ENCODE peak calls at places on chromosomes 12 and 14, in six cellular contexts. One of them, this sample, is unnamed.
A peak's percentile ranks its signal among the peaks of the same experiment; 100 is the strongest.

GRCh38 chr12:52990206-52990605 is 16.1 kb upstream of the EIF4B start:
- DNase-seq in activated CD4-positive, alpha-beta T cell treated with anti-CD3 and anti-CD28 coated beads for 1 hour: no peak
- DNase-seq in T-cell: no peak
- DNase-seq in activated naive CD4-positive, alpha-beta T cell treated with Interleukin-2 at 50 U/mL for 16 hours: no peak
- DNase-seq in cardiac muscle cell: peak; percentile 54
- DNase-seq in stimulated activated CD4-positive, alpha-beta T cell treated with anti-CD3 and anti-CD28 coated beads, Interleukin-2, amount 100 ng/mL, for 48 hours: no peak
- DNase-seq in this sample: no peak

GRCh38 chr12:70060634-70061033 is 182.6 kb upstream of the CNOT2 start:
- DNase-seq in activated CD4-positive, alpha-beta T cell treated with anti-CD3 and anti-CD28 coated beads for 1 hour: no peak
- DNase-seq in T-cell: no peak
- DNase-seq in activated naive CD4-positive, alpha-beta T cell treated with Interleukin-2 at 50 U/mL for 16 hours: no peak
- DNase-seq in cardiac muscle cell: no peak
- DNase-seq in stimulated activated CD4-positive, alpha-beta T cell treated with anti-CD3 and anti-CD28 coated beads, Interleukin-2, amount 100 ng/mL, for 48 hours: no peak
- DNase-seq in this sample: no peak

GRCh38 chr14:104734991-104735779 is 11.2 kb downstream of the ADSS1 start:
- DNase-seq in activated CD4-positive, alpha-beta T cell treated with anti-CD3 and anti-CD28 coated beads for 1 hour: no peak
- DNase-seq in T-cell: no peak
- DNase-seq in activated naive CD4-positive, alpha-beta T cell treated with Interleukin-2 at 50 U/mL for 16 hours: no peak
- DNase-seq in cardiac muscle cell: no peak
- DNase-seq in stimulated activated CD4-positive, alpha-beta T cell treated with anti-CD3 and anti-CD28 coated beads, Interleukin-2, amount 100 ng/mL, for 48 hours: no peak
- DNase-seq in this sample: no peak

GRCh38 chr12:55703976-55704761 is 3.5 kb downstream of the ITGA7 start:
- DNase-seq in activated CD4-positive, alpha-beta T cell treated with anti-CD3 and anti-CD28 coated beads for 1 hour: no peak
- DNase-seq in T-cell: no peak
- DNase-seq in activated naive CD4-positive, alpha-beta T cell treated with Interleukin-2 at 50 U/mL for 16 hours: no peak
- DNase-seq in cardiac muscle cell: peak; percentile 57
- DNase-seq in stimulated activated CD4-positive, alpha-beta T cell treated with anti-CD3 and anti-CD28 coated beads, Interleukin-2, amount 100 ng/mL, for 48 hours: no peak
- DNase-seq in this sample: no peak

GRCh38 chr14:31934767-31935266 is 142.3 kb upstream of the ARHGAP5 start:
- DNase-seq in activated CD4-positive, alpha-beta T cell treated with anti-CD3 and anti-CD28 coated beads for 1 hour: no peak
- DNase-seq in T-cell: no peak
- DNase-seq in activated naive CD4-positive, alpha-beta T cell treated with Interleukin-2 at 50 U/mL for 16 hours: no peak
- DNase-seq in cardiac muscle cell: peak; percentile 81
- DNase-seq in stimulated activated CD4-positive, alpha-beta T cell treated with anti-CD3 and anti-CD28 coated beads, Interleukin-2, amount 100 ng/mL, for 48 hours: no peak
- DNase-seq in this sample: no peak

GRCh38 chr12:132478845-132479244 is 11.1 kb upstream of the FBRSL1 start:
- DNase-seq in activated CD4-positive, alpha-beta T cell treated with anti-CD3 and anti-CD28 coated beads for 1 hour: no peak
- DNase-seq in T-cell: no peak
- DNase-seq in activated naive CD4-positive, alpha-beta T cell treated with Interleukin-2 at 50 U/mL for 16 hours: no peak
- DNase-seq in cardiac muscle cell: no peak
- DNase-seq in stimulated activated CD4-positive, alpha-beta T cell treated with anti-CD3 and anti-CD28 coated beads, Interleukin-2, amount 100 ng/mL, for 48 hours: no peak
- DNase-seq in this sample: no peak

GRCh38 chr14:87896393-87897380 is 96.3 kb downstream of the GALC start:
- DNase-seq in activated CD4-positive, alpha-beta T cell treated with anti-CD3 and anti-CD28 coated beads for 1 hour: no peak
- DNase-seq in T-cell: no peak
- DNase-seq in activated naive CD4-positive, alpha-beta T cell treated with Interleukin-2 at 50 U/mL for 16 hours: no peak
- DNase-seq in cardiac muscle cell: peak; percentile 71
- DNase-seq in stimulated activated CD4-positive, alpha-beta T cell treated with anti-CD3 and anti-CD28 coated beads, Interleukin-2, amount 100 ng/mL, for 48 hours: no peak
- DNase-seq in this sample: no peak

GRCh38 chr14:104237651-104238423 is 99.5 kb downstream of the KIF26A start:
- DNase-seq in activated CD4-positive, alpha-beta T cell treated with anti-CD3 and anti-CD28 coated beads for 1 hour: no peak
- DNase-seq in T-cell: no peak
- DNase-seq in activated naive CD4-positive, alpha-beta T cell treated with Interleukin-2 at 50 U/mL for 16 hours: no peak
- DNase-seq in cardiac muscle cell: no peak
- DNase-seq in stimulated activated CD4-positive, alpha-beta T cell treated with anti-CD3 and anti-CD28 coated beads, Interleukin-2, amount 100 ng/mL, for 48 hours: no peak
- DNase-seq in this sample: no peak

GRCh38 chr12:93638095-93638494 is 39.1 kb upstream of the CRADD start:
- DNase-seq in activated CD4-positive, alpha-beta T cell treated with anti-CD3 and anti-CD28 coated beads for 1 hour: no peak
- DNase-seq in T-cell: no peak
- DNase-seq in activated naive CD4-positive, alpha-beta T cell treated with Interleukin-2 at 50 U/mL for 16 hours: no peak
- DNase-seq in cardiac muscle cell: no peak
- DNase-seq in stimulated activated CD4-positive, alpha-beta T cell treated with anti-CD3 and anti-CD28 coated beads, Interleukin-2, amount 100 ng/mL, for 48 hours: no peak
- DNase-seq in this sample: no peak

GRCh38 chr12:30878034-30878433 is 48.5 kb upstream of the TSPAN11 start:
- DNase-seq in activated CD4-positive, alpha-beta T cell treated with anti-CD3 and anti-CD28 coated beads for 1 hour: no peak
- DNase-seq in T-cell: no peak
- DNase-seq in activated naive CD4-positive, alpha-beta T cell treated with Interleukin-2 at 50 U/mL for 16 hours: no peak
- DNase-seq in cardiac muscle cell: no peak
- DNase-seq in stimulated activated CD4-positive, alpha-beta T cell treated with anti-CD3 and anti-CD28 coated beads, Interleukin-2, amount 100 ng/mL, for 48 hours: no peak
- DNase-seq in this sample: no peak

GRCh38 chr12:47944685-47945340 is 18.6 kb upstream of the TMEM106C start:
- DNase-seq in activated CD4-positive, alpha-beta T cell treated with anti-CD3 and anti-CD28 coated beads for 1 hour: no peak
- DNase-seq in T-cell: no peak
- DNase-seq in activated naive CD4-positive, alpha-beta T cell treated with Interleukin-2 at 50 U/mL for 16 hours: no peak
- DNase-seq in cardiac muscle cell: no peak
- DNase-seq in stimulated activated CD4-positive, alpha-beta T cell treated with anti-CD3 and anti-CD28 coated beads, Interleukin-2, amount 100 ng/mL, for 48 hours: no peak
- DNase-seq in this sample: no peak

GRCh38 chr14:25537846-25538455 is 488.0 kb upstream of the STXBP6 start:
- DNase-seq in activated CD4-positive, alpha-beta T cell treated with anti-CD3 and anti-CD28 coated beads for 1 hour: no peak
- DNase-seq in T-cell: no peak
- DNase-seq in activated naive CD4-positive, alpha-beta T cell treated with Interleukin-2 at 50 U/mL for 16 hours: no peak
- DNase-seq in cardiac muscle cell: no peak
- DNase-seq in stimulated activated CD4-positive, alpha-beta T cell treated with anti-CD3 and anti-CD28 coated beads, Interleukin-2, amount 100 ng/mL, for 48 hours: peak; percentile 0
- DNase-seq in this sample: no peak

GRCh38 chr14:54329082-54329695 is 67.6 kb upstream of the CDKN3 start:
- DNase-seq in activated CD4-positive, alpha-beta T cell treated with anti-CD3 and anti-CD28 coated beads for 1 hour: no peak
- DNase-seq in T-cell: no peak
- DNase-seq in activated naive CD4-positive, alpha-beta T cell treated with Interleukin-2 at 50 U/mL for 16 hours: no peak
- DNase-seq in cardiac muscle cell: peak; percentile 80
- DNase-seq in stimulated activated CD4-positive, alpha-beta T cell treated with anti-CD3 and anti-CD28 coated beads, Interleukin-2, amount 100 ng/mL, for 48 hours: peak; percentile 4
- DNase-seq in this sample: no peak

GRCh38 chr12:54991161-54991991 is 6.8 kb upstream of the TESPA1 start:
- DNase-seq in activated CD4-positive, alpha-beta T cell treated with anti-CD3 and anti-CD28 coated beads for 1 hour: no peak
- DNase-seq in T-cell: no peak
- DNase-seq in activated naive CD4-positive, alpha-beta T cell treated with Interleukin-2 at 50 U/mL for 16 hours: peak; percentile 52
- DNase-seq in cardiac muscle cell: no peak
- DNase-seq in stimulated activated CD4-positive, alpha-beta T cell treated with anti-CD3 and anti-CD28 coated beads, Interleukin-2, amount 100 ng/mL, for 48 hours: no peak
- DNase-seq in this sample: no peak

GRCh38 chr14:71852201-71852600 is 80.0 kb upstream of the RGS6 start:
- DNase-seq in activated CD4-positive, alpha-beta T cell treated with anti-CD3 and anti-CD28 coated beads for 1 hour: no peak
- DNase-seq in T-cell: no peak
- DNase-seq in activated naive CD4-positive, alpha-beta T cell treated with Interleukin-2 at 50 U/mL for 16 hours: no peak
- DNase-seq in cardiac muscle cell: peak; percentile 40
- DNase-seq in stimulated activated CD4-positive, alpha-beta T cell treated with anti-CD3 and anti-CD28 coated beads, Interleukin-2, amount 100 ng/mL, for 48 hours: no peak
- DNase-seq in this sample: no peak

GRCh38 chr12:76552343-76552938 is 7.1 kb downstream of the OSBPL8 start:
- DNase-seq in activated CD4-positive, alpha-beta T cell treated with anti-CD3 and anti-CD28 coated beads for 1 hour: no peak
- DNase-seq in T-cell: no peak
- DNase-seq in activated naive CD4-positive, alpha-beta T cell treated with Interleukin-2 at 50 U/mL for 16 hours: no peak
- DNase-seq in cardiac muscle cell: peak; percentile 67
- DNase-seq in stimulated activated CD4-positive, alpha-beta T cell treated with anti-CD3 and anti-CD28 coated beads, Interleukin-2, amount 100 ng/mL, for 48 hours: no peak
- DNase-seq in this sample: no peak

GRCh38 chr14:93271111-93271510 is 61.7 kb downstream of the BTBD7 start:
- DNase-seq in activated CD4-positive, alpha-beta T cell treated with anti-CD3 and anti-CD28 coated beads for 1 hour: no peak
- DNase-seq in T-cell: no peak
- DNase-seq in activated naive CD4-positive, alpha-beta T cell treated with Interleukin-2 at 50 U/mL for 16 hours: no peak
- DNase-seq in cardiac muscle cell: no peak
- DNase-seq in stimulated activated CD4-positive, alpha-beta T cell treated with anti-CD3 and anti-CD28 coated beads, Interleukin-2, amount 100 ng/mL, for 48 hours: no peak
- DNase-seq in this sample: no peak

GRCh38 chr14:103923863-103924262 is 4.4 kb upstream of the TDRD9 start:
- DNase-seq in activated CD4-positive, alpha-beta T cell treated with anti-CD3 and anti-CD28 coated beads for 1 hour: no peak
- DNase-seq in T-cell: no peak
- DNase-seq in activated naive CD4-positive, alpha-beta T cell treated with Interleukin-2 at 50 U/mL for 16 hours: no peak
- DNase-seq in cardiac muscle cell: peak; percentile 13
- DNase-seq in stimulated activated CD4-positive, alpha-beta T cell treated with anti-CD3 and anti-CD28 coated beads, Interleukin-2, amount 100 ng/mL, for 48 hours: no peak
- DNase-seq in this sample: no peak

GRCh38 chr12:129179941-129180340 is 326.7 kb downstream of the GLT1D1 start:
- DNase-seq in activated CD4-positive, alpha-beta T cell treated with anti-CD3 and anti-CD28 coated beads for 1 hour: no peak
- DNase-seq in T-cell: no peak
- DNase-seq in activated naive CD4-positive, alpha-beta T cell treated with Interleukin-2 at 50 U/mL for 16 hours: no peak
- DNase-seq in cardiac muscle cell: no peak
- DNase-seq in stimulated activated CD4-positive, alpha-beta T cell treated with anti-CD3 and anti-CD28 coated beads, Interleukin-2, amount 100 ng/mL, for 48 hours: no peak
- DNase-seq in this sample: no peak

GRCh38 chr12:47903151-47903611 is 1.6 kb downstream of the VDR start:
- DNase-seq in activated CD4-positive, alpha-beta T cell treated with anti-CD3 and anti-CD28 coated beads for 1 hour: no peak
- DNase-seq in T-cell: no peak
- DNase-seq in activated naive CD4-positive, alpha-beta T cell treated with Interleukin-2 at 50 U/mL for 16 hours: peak; percentile 26
- DNase-seq in cardiac muscle cell: peak; percentile 70
- DNase-seq in stimulated activated CD4-positive, alpha-beta T cell treated with anti-CD3 and anti-CD28 coated beads, Interleukin-2, amount 100 ng/mL, for 48 hours: no peak
- DNase-seq in this sample: no peak

GRCh38 chr12:106599302-106599701 is 16.5 kb downstream of the RFX4 start:
- DNase-seq in activated CD4-positive, alpha-beta T cell treated with anti-CD3 and anti-CD28 coated beads for 1 hour: no peak
- DNase-seq in T-cell: no peak
- DNase-seq in activated naive CD4-positive, alpha-beta T cell treated with Interleukin-2 at 50 U/mL for 16 hours: no peak
- DNase-seq in cardiac muscle cell: no peak
- DNase-seq in stimulated activated CD4-positive, alpha-beta T cell treated with anti-CD3 and anti-CD28 coated beads, Interleukin-2, amount 100 ng/mL, for 48 hours: no peak
- DNase-seq in this sample: no peak

GRCh38 chr12:42756841-42757661 is 167.5 kb upstream of the PRICKLE1 start:
- DNase-seq in activated CD4-positive, alpha-beta T cell treated with anti-CD3 and anti-CD28 coated beads for 1 hour: no peak
- DNase-seq in T-cell: no peak
- DNase-seq in activated naive CD4-positive, alpha-beta T cell treated with Interleukin-2 at 50 U/mL for 16 hours: no peak
- DNase-seq in cardiac muscle cell: peak; percentile 88
- DNase-seq in stimulated activated CD4-positive, alpha-beta T cell treated with anti-CD3 and anti-CD28 coated beads, Interleukin-2, amount 100 ng/mL, for 48 hours: no peak
- DNase-seq in this sample: no peak

GRCh38 chr12:69457433-69457832 is 12.8 kb upstream of the FRS2 start:
- DNase-seq in activated CD4-positive, alpha-beta T cell treated with anti-CD3 and anti-CD28 coated beads for 1 hour: no peak
- DNase-seq in T-cell: no peak
- DNase-seq in activated naive CD4-positive, alpha-beta T cell treated with Interleukin-2 at 50 U/mL for 16 hours: no peak
- DNase-seq in cardiac muscle cell: no peak
- DNase-seq in stimulated activated CD4-positive, alpha-beta T cell treated with anti-CD3 and anti-CD28 coated beads, Interleukin-2, amount 100 ng/mL, for 48 hours: no peak
- DNase-seq in this sample: no peak

This sample was measured in cortex of kidney.